ENCODE peak calls at places on chromosomes 5 and 9, in ten cellular contexts. I is mesenchymal stem cell; Z is DND-41; Q is GM23248; K is left ventricle myocardium inferior; S is HCT116; X is cardiac muscle cell; N is CD4-positive, alpha-beta T cell; W is HepG2; R is body of pancreas. B is an unnamed sample.
A peak's percentile ranks its signal among the peaks of the same experiment; 100 is the strongest.

GRCh38 chr9:121298689-121299112 is 30.7 kb downstream of the GSN start:
- DNase-seq in N (peak; percentile 10), I (no peak), S (no peak), W (peak; percentile 62), K (no peak), R (no peak), Q (peak; percentile 31), Z (no peak), X (peak; percentile 70), B (no peak)

GRCh38 chr5:6181147-6181729 is 197.1 kb downstream of the MED10 start:
- DNase-seq in K (no peak), R (no peak), X (no peak), Z (no peak), I (no peak), W (no peak), Q (no peak), N (no peak), S (no peak), B (no peak)

GRCh38 chr5:107806705-107807104 is 136.0 kb upstream of the EFNA5 start:
- DNase-seq in K (no peak), Q (peak; percentile 69), R (no peak), N (no peak), W (no peak), I (peak; percentile 69), S (peak; percentile 19), Z (no peak), X (peak; percentile 33), B (no peak)

GRCh38 chr5:10331341-10331796 is 22.1 kb upstream of the MARCHF6 start:
- DNase-seq in X (peak; percentile 94), W (peak; percentile 89), N (no peak), Q (peak; percentile 45), R (peak; percentile 87), I (no peak), S (no peak), Z (no peak), K (peak; percentile 78), B (no peak)

GRCh38 chr5:39080597-39081204 is 6.5 kb upstream of the RICTOR start:
- DNase-seq in I (peak; percentile 74), N (no peak), S (peak; percentile 60), X (peak; percentile 87), K (no peak), W (peak; percentile 56), Z (no peak), Q (peak; percentile 85), R (peak; percentile 54), B (no peak)

GRCh38 chr5:117888688-117889087 is 1099.7 kb downstream of the DTWD2 start:
- DNase-seq in W (no peak), S (no peak), I (peak; percentile 51), N (no peak), Z (peak; percentile 5), Q (no peak), R (no peak), K (no peak), X (peak; percentile 48), B (no peak)

GRCh38 chr5:138466058-138466899 is 1.0 kb downstream of the EGR1 start:
- DNase-seq in R (peak; percentile 84), W (peak; percentile 84), X (no peak), N (no peak), S (no peak), Z (no peak), Q (peak; percentile 64), I (no peak), K (no peak), B (no peak)

GRCh38 chr9:129898205-129898604 is 62.9 kb downstream of the USP20 start:
- DNase-seq in Q (peak; percentile 39), K (no peak), N (no peak), R (no peak), W (no peak), S (no peak), I (peak; percentile 31), X (peak; percentile 37), Z (no peak), B (no peak)

GRCh38 chr5:132226516-132227234 is 978 bp downstream of the P4HA2 start:
- DNase-seq in Z (no peak), X (peak; percentile 44), K (no peak), W (no peak), S (no peak), Q (peak; percentile 61), R (peak; percentile 56), I (no peak), N (no peak), B (no peak)

DNA sequence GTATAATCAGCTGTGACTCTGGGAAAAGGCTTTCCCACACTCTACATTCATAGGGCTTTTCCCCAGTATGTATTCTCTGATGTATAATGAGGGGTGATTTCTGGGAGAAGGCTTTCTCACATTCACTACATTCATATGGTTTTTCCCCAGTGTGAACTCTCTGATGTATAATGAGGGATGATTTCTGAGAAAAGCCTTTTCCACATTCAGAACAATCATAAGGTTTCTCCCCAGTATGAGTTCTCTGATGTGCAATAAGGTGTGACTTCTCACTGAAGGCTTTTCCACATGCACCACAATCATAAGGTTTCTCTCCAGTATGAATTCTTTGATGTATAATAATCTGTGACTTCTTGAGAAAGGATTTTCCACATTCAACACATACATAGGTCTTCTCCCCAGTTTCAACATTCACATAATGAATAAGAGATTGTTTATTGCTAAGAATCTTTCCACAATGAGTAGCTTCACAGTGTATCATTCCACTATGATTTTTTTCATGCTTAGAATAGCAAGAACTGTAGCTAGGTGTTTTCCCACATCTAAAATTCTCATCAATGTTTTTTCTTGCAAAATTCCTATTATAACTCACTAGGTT is 26.7 kb upstream of the ZNF300 start:
- DNase-seq in Q (no peak), X (peak; percentile 3), N (no peak), Z (no peak), R (no peak), I (peak; percentile 4), S (no peak), K (no peak), W (no peak), B (no peak)
- H3K9me3 ChIP-seq in Q (peaks cover 23% of the 10 kb centered on the region), X (peaks cover 8% of the 10 kb centered on the region), N (peaks cover 79% of the 10 kb centered on the region), Z (peaks cover 42% of the 10 kb centered on the region), R (peaks cover 8% of the 10 kb centered on the region), I (peaks cover 90% of the 10 kb centered on the region), S (peaks cover 38% of the 10 kb centered on the region), K (peaks cover 100% of the 10 kb centered on the region), W (peaks cover 82% of the 10 kb centered on the region), B (peaks cover 18% of the 10 kb centered on the region)

GRCh38 chr9:85212887-85213286 is 528.9 kb downstream of the AGTPBP1 start:
- DNase-seq in W (no peak), X (peak; percentile 63), Z (no peak), Q (peak; percentile 87), S (peak; percentile 80), N (no peak), K (no peak), R (no peak), I (peak; percentile 81), B (no peak)

GRCh38 chr9:85213650-85214607 is 527.8 kb downstream of the AGTPBP1 start:
- DNase-seq in W (no peak), Q (no peak), I (no peak), X (no peak), Z (no peak), K (no peak), R (no peak), N (no peak), S (no peak), B (no peak)

GRCh38 chr9:85212209-85212608 is 529.5 kb downstream of the AGTPBP1 start:
- DNase-seq in X (peak; percentile 59), K (no peak), Q (peak; percentile 83), S (peak; percentile 46), W (no peak), R (no peak), N (no peak), I (peak; percentile 67), Z (no peak), B (no peak)

DNA sequence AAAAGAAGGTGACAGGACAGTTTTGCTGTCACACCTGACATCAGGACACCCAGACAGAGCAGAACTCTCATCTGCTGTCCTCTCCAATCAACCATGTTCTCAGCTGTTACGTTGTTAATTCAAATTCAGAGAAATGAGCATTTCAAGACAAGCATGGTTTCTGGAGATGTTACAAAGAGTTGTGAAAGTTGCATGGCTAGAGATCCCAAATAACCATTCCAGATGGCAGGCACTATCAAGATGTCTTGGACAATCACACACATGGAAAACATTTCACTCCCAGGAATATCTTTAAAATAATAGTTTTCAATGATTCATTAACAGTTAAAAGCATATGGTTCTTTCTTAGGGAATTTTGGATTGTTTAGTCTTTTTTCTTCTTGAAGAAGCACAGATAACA is 533.1 kb downstream of the AGTPBP1 start:
- DNase-seq in R (no peak), X (no peak), I (no peak), K (no peak), Z (no peak), S (no peak), W (no peak), Q (no peak), N (no peak), B (no peak)
- H3K9me3 ChIP-seq in R (no peaks in the 10 kb centered on the region), X (no peaks in the 10 kb centered on the region), I (no peaks in the 10 kb centered on the region), K (no peaks in the 10 kb centered on the region), Z (no peaks in the 10 kb centered on the region), S (no peaks in the 10 kb centered on the region), W (peaks cover 6% of the 10 kb centered on the region), Q (no peaks in the 10 kb centered on the region), N (no peaks in the 10 kb centered on the region), B (no peaks in the 10 kb centered on the region)

DNA sequence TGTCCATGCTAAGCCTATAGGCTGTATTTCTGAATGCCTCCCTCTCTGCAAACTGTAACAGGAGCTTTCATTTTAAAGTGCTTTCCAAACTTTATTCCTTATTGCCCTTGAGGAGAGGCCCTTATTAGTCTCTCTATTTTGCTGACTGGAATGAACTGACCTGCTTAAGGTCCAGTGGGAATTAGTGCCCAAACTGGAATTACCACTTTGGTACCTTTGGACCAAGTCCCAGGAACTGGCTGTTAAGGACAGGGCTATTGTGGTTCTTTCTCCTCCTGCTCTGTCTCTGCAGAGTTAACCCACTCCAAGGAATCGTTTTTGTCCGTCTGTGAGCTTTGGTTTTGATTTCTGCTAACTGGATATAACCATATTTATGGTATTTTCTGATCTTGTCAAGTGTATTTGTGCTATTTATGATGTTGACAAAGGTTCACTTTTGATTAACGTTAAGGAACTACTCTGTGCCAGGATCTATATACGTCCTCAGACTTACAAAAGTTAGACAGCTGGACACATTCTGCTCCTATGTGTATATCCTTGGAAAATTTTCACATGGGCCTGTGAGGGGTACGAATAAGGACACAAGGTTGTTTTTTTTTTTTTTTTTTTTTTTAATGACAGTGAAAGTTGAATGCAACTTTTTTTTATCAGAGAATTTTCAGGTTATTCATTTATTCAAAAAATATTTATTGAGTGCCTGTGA is 189.1 kb upstream of the ANKRD55 start:
- DNase-seq in K (no peak), N (no peak), R (peak; percentile 85), I (no peak), S (peak; percentile 6), Q (no peak), W (no peak), Z (no peak), X (no peak), B (no peak)
- H3K9me3 ChIP-seq in K (peaks cover 35% of the 10 kb centered on the region), N (peaks cover 26% of the 10 kb centered on the region), R (no peaks in the 10 kb centered on the region), I (peaks cover 30% of the 10 kb centered on the region), S (peaks cover 9% of the 10 kb centered on the region), Q (peaks cover 3% of the 10 kb centered on the region), W (peaks cover 18% of the 10 kb centered on the region), Z (peaks cover 3% of the 10 kb centered on the region), X (no peaks in the 10 kb centered on the region), B (peaks cover 3% of the 10 kb centered on the region)

GRCh38 chr5:150901446-150901845 is 3.3 kb downstream of the ZNF300 start:
- DNase-seq in R (no peak), I (no peak), W (no peak), Q (no peak), X (no peak), K (no peak), S (no peak), Z (no peak), N (no peak), B (no peak)
- H3K9me3 ChIP-seq in R (peaks cover 2% of the 10 kb centered on the region), I (peaks cover 99% of the 10 kb centered on the region), W (peaks cover 93% of the 10 kb centered on the region), Q (no peaks in the 10 kb centered on the region), X (no peaks in the 10 kb centered on the region), K (peaks cover 100% of the 10 kb centered on the region), S (no peaks in the 10 kb centered on the region), Z (peaks cover 17% of the 10 kb centered on the region), N (peaks cover 83% of the 10 kb centered on the region), B (peaks cover 13% of the 10 kb centered on the region)

B was measured in T-helper 17 cell.